ENCODE peak calls at places on chromosomes 11 and 22, in seven cellular contexts. One of them, this sample, is unnamed.

GRCh38 chr11:11148104-11148509 is 204.9 kb downstream of the CSNK2A3 start:
- DNase-seq in H1: peak; percentile 73
- DNase-seq in SK-N-SH: no peak
- DNase-seq in HCT116: no peak
- DNase-seq in GM12878: no peak
- DNase-seq in K562: no peak
- DNase-seq in HepG2: no peak
- DNase-seq in this sample: peak; percentile 86

GRCh38 chr11:15697437-15698236 is 582.9 kb downstream of the INSC start:
- DNase-seq in SK-N-SH: no peak
- DNase-seq in H1: no peak
- DNase-seq in HCT116: no peak
- DNase-seq in K562: no peak
- DNase-seq in GM12878: no peak
- DNase-seq in HepG2: no peak
- DNase-seq in this sample: no peak

GRCh38 chr11:120900642-120901041 is 123.3 kb upstream of the TBCEL start:
- DNase-seq in SK-N-SH: peak; percentile 44
- DNase-seq in K562: no peak
- DNase-seq in H1: no peak
- DNase-seq in HepG2: no peak
- DNase-seq in HCT116: no peak
- DNase-seq in GM12878: no peak
- DNase-seq in this sample: no peak

GRCh38 chr22:42078469-42079318 is 806 bp upstream of the SMDT1 start:
- DNase-seq in K562: no peak
- DNase-seq in HepG2: no peak
- DNase-seq in HCT116: no peak
- DNase-seq in GM12878: no peak
- DNase-seq in H1: no peak
- DNase-seq in SK-N-SH: no peak
- DNase-seq in this sample: no peak

GRCh38 chr22:39103431-39103830 is 6.4 kb downstream of the APOBEC3H start:
- DNase-seq in GM12878: no peak
- DNase-seq in SK-N-SH: no peak
- DNase-seq in HCT116: no peak
- DNase-seq in HepG2: no peak
- DNase-seq in H1: no peak
- DNase-seq in K562: no peak
- DNase-seq in this sample: no peak

GRCh38 chr22:50711446-50712340 is 26.3 kb upstream of the ACR start:
- DNase-seq in H1: no peak
- DNase-seq in SK-N-SH: no peak
- DNase-seq in HCT116: no peak
- DNase-seq in GM12878: no peak
- DNase-seq in K562: no peak
- DNase-seq in HepG2: no peak
- DNase-seq in this sample: no peak

GRCh38 chr11:78350101-78350645 is 67.4 kb downstream of the GAB2 start:
- DNase-seq in H1: no peak
- DNase-seq in HCT116: no peak
- DNase-seq in HepG2: no peak
- DNase-seq in SK-N-SH: no peak
- DNase-seq in K562: no peak
- DNase-seq in GM12878: peak; percentile 25
- DNase-seq in this sample: no peak

GRCh38 chr11:27963370-27963769 is 144.6 kb downstream of the KIF18A start:
- DNase-seq in HCT116: no peak
- DNase-seq in H1: no peak
- DNase-seq in GM12878: no peak
- DNase-seq in SK-N-SH: no peak
- DNase-seq in HepG2: no peak
- DNase-seq in K562: no peak
- DNase-seq in this sample: no peak

GRCh38 chr22:36546092-36546804 is 17.3 kb upstream of the EIF3D start:
- DNase-seq in HepG2: peak; percentile 48
- DNase-seq in HCT116: peak; percentile 73
- DNase-seq in H1: peak; percentile 51
- DNase-seq in SK-N-SH: peak; percentile 86
- DNase-seq in GM12878: no peak
- DNase-seq in K562: peak; percentile 77
- DNase-seq in this sample: peak; percentile 26

GRCh38 chr22:24763872-24764485 is 10.5 kb downstream of the PIWIL3 start:
- DNase-seq in HCT116: no peak
- DNase-seq in SK-N-SH: no peak
- DNase-seq in HepG2: no peak
- DNase-seq in H1: no peak
- DNase-seq in K562: no peak
- DNase-seq in GM12878: no peak
- DNase-seq in this sample: no peak

GRCh38 chr11:123069878-123070821 is 8.2 kb upstream of the HSPA8 start:
- DNase-seq in K562: no peak
- DNase-seq in HCT116: no peak
- DNase-seq in H1: no peak
- DNase-seq in SK-N-SH: no peak
- DNase-seq in HepG2: no peak
- DNase-seq in GM12878: no peak
- DNase-seq in this sample: no peak

GRCh38 chr11:120304526-120304925 is 20.6 kb upstream of the TLCD5 start:
- DNase-seq in SK-N-SH: no peak
- DNase-seq in H1: no peak
- DNase-seq in HepG2: no peak
- DNase-seq in GM12878: no peak
- DNase-seq in K562: no peak
- DNase-seq in HCT116: peak; percentile 34
- DNase-seq in this sample: peak; percentile 60

GRCh38 chr22:29121124-29121523 is 48.3 kb downstream of the KREMEN1 start:
- DNase-seq in K562: no peak
- DNase-seq in HCT116: no peak
- DNase-seq in SK-N-SH: no peak
- DNase-seq in GM12878: no peak
- DNase-seq in H1: no peak
- DNase-seq in HepG2: no peak
- DNase-seq in this sample: peak; percentile 5

GRCh38 chr11:1123970-1124369 is 33.8 kb upstream of the MUC5AC start:
- DNase-seq in H1: no peak
- DNase-seq in GM12878: no peak
- DNase-seq in HCT116: no peak
- DNase-seq in HepG2: no peak
- DNase-seq in SK-N-SH: no peak
- DNase-seq in K562: no peak
- DNase-seq in this sample: no peak

GRCh38 chr11:1121343-1122331 is 36.1 kb upstream of the MUC5AC start:
- DNase-seq in HepG2: no peak
- DNase-seq in GM12878: no peak
- DNase-seq in K562: no peak
- DNase-seq in H1: no peak
- DNase-seq in SK-N-SH: peak; percentile 34
- DNase-seq in HCT116: no peak
- DNase-seq in this sample: no peak

GRCh38 chr11:1119282-1120146 is 38.2 kb upstream of the MUC5AC start:
- DNase-seq in HepG2: no peak
- DNase-seq in K562: no peak
- DNase-seq in GM12878: no peak
- DNase-seq in H1: no peak
- DNase-seq in SK-N-SH: peak; percentile 22
- DNase-seq in HCT116: no peak
- DNase-seq in this sample: no peak

GRCh38 chr11:1120532-1121342 is 37.0 kb upstream of the MUC5AC start:
- DNase-seq in SK-N-SH: peak; percentile 23
- DNase-seq in HepG2: no peak
- DNase-seq in GM12878: no peak
- DNase-seq in H1: no peak
- DNase-seq in HCT116: no peak
- DNase-seq in K562: no peak
- DNase-seq in this sample: no peak

DNA sequence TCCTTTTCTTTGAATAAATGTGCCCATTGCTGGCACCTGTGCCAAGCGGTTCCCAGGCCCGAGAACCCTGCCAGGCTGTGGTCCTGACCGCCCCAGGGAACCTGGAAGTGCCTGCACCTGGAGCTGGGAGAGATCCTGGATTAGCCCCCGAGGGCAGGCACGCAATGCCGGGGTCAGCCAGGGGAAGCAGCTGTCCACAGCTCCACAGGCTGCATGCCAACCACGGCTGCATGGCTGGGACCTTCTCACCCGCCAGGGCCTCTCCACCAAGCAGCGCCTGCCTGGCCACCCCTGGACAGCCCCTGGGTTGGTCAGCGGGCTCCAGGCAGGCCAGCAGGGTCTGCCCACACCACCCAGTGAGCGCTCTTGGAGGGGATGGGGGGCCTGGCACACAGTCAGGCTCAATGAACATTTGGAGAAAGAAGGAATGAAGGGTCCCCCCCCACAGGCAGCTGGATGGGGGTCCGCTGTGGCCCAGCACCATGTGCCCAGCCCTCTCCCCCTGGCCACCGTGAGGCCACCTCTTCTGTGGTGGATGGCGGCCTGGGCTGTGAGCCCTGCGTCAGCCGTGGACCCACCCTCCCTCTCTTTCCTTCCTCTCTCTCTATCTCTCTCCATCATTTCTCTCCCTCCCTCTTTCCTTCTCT is 35.3 kb upstream of the MUC5AC start:
- DNase-seq in K562: no peak
- DNase-seq in H1: no peak
- DNase-seq in HepG2: no peak
- DNase-seq in SK-N-SH: peak; percentile 38
- DNase-seq in GM12878: no peak
- DNase-seq in HCT116: no peak
- DNase-seq in this sample: no peak
- TF ChIP-seq JUND in K562: no peak
- TF ChIP-seq JUND in H1: no peak
- TF ChIP-seq JUND in HepG2: no peak
- TF ChIP-seq JUND in SK-N-SH: no peak
- TF ChIP-seq JUND in GM12878: no peak
- TF ChIP-seq JUND in HCT116: no peak
- TF ChIP-seq JUND in this sample: no peak

GRCh38 chr22:31346733-31347250 is 646 bp upstream of the PATZ1 start:
- DNase-seq in K562: peak; percentile 53
- DNase-seq in SK-N-SH: peak; percentile 83
- DNase-seq in HCT116: no peak
- DNase-seq in GM12878: no peak
- DNase-seq in HepG2: peak; percentile 68
- DNase-seq in H1: no peak
- DNase-seq in this sample: peak; percentile 87

GRCh38 chr22:31346255-31346732 is at the start of gene PATZ1:
- DNase-seq in H1: peak; percentile 61
- DNase-seq in SK-N-SH: peak; percentile 94
- DNase-seq in K562: peak; percentile 68
- DNase-seq in GM12878: no peak
- DNase-seq in HCT116: peak; percentile 51
- DNase-seq in HepG2: peak; percentile 91
- DNase-seq in this sample: peak; percentile 89

GRCh38 chr22:31348766-31349165 is 2.6 kb upstream of the PATZ1 start:
- DNase-seq in H1: no peak
- DNase-seq in HepG2: no peak
- DNase-seq in K562: no peak
- DNase-seq in GM12878: no peak
- DNase-seq in HCT116: no peak
- DNase-seq in SK-N-SH: no peak
- DNase-seq in this sample: no peak

GRCh38 chr22:31345331-31346254 is 553 bp downstream of the PATZ1 start:
- DNase-seq in HepG2: peak; percentile 70
- DNase-seq in GM12878: peak; percentile 39
- DNase-seq in HCT116: peak; percentile 68
- DNase-seq in SK-N-SH: peak; percentile 98
- DNase-seq in H1: peak; percentile 53
- DNase-seq in K562: peak; percentile 92
- DNase-seq in this sample: peak; percentile 90

GRCh38 chr22:31347251-31348008 is 1.3 kb upstream of the PATZ1 start:
- DNase-seq in K562: no peak
- DNase-seq in GM12878: no peak
- DNase-seq in H1: no peak
- DNase-seq in HCT116: peak; percentile 50
- DNase-seq in SK-N-SH: peak; percentile 73
- DNase-seq in HepG2: peak; percentile 64
- DNase-seq in this sample: peak; percentile 33
- TF ChIP-seq JUND in K562: no peak
- TF ChIP-seq JUND in GM12878: no peak
- TF ChIP-seq JUND in H1: no peak
- TF ChIP-seq JUND in HCT116: no peak
- TF ChIP-seq JUND in SK-N-SH: no peak
- TF ChIP-seq JUND in HepG2: no peak
- TF ChIP-seq JUND in this sample: no peak

GRCh38 chr11:64391839-64392238 is 32.9 kb downstream of the RPS6KA4 start:
- DNase-seq in K562: no peak
- DNase-seq in HepG2: no peak
- DNase-seq in H1: no peak
- DNase-seq in SK-N-SH: no peak
- DNase-seq in GM12878: no peak
- DNase-seq in HCT116: no peak
- DNase-seq in this sample: no peak

GRCh38 chr11:64400667-64401066 is 41.7 kb downstream of the RPS6KA4 start:
- DNase-seq in HepG2: no peak
- DNase-seq in GM12878: no peak
- DNase-seq in H1: no peak
- DNase-seq in K562: no peak
- DNase-seq in SK-N-SH: no peak
- DNase-seq in HCT116: no peak
- DNase-seq in this sample: peak; percentile 31

GRCh38 chr11:64395545-64396078 is 36.6 kb downstream of the RPS6KA4 start:
- DNase-seq in HCT116: no peak
- DNase-seq in H1: no peak
- DNase-seq in SK-N-SH: no peak
- DNase-seq in K562: no peak
- DNase-seq in HepG2: no peak
- DNase-seq in GM12878: no peak
- DNase-seq in this sample: no peak

GRCh38 chr11:64400096-64400495 is 41.1 kb downstream of the RPS6KA4 start:
- DNase-seq in H1: no peak
- DNase-seq in HepG2: no peak
- DNase-seq in HCT116: no peak
- DNase-seq in K562: peak; percentile 50
- DNase-seq in SK-N-SH: no peak
- DNase-seq in GM12878: no peak
- DNase-seq in this sample: no peak

DNA sequence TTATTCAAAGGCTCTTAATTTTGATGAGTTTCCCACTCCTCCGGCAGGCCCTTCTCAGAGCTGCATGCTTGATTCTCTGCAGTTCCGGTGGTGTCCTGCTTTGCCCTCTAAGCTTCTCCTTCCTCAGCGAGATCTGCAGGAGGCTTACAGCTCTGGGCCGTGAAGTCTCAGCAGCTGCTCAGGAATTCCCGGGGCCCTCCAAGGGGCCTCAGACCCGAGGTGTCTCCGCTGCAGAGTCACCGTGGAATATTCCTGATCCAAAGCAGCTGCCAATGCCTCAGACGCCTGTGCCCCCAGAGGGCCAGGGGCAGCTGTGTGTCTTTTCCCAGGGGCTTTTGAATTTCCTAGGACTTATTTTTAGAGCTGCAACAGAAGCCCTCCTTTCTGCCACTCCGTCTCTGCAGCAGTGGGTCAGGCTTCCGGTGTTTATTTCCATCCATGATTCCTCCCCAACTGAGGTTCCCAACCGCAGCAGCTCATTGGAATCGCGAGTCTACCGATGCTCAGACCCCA is 37.2 kb downstream of the RPS6KA4 start:
- DNase-seq in GM12878: no peak
- DNase-seq in K562: no peak
- DNase-seq in HepG2: no peak
- DNase-seq in SK-N-SH: no peak
- DNase-seq in HCT116: no peak
- DNase-seq in H1: no peak
- DNase-seq in this sample: no peak
- TF ChIP-seq JUND in GM12878: no peak
- TF ChIP-seq JUND in K562: no peak
- TF ChIP-seq JUND in HepG2: no peak
- TF ChIP-seq JUND in SK-N-SH: no peak
- TF ChIP-seq JUND in HCT116: no peak
- TF ChIP-seq JUND in H1: no peak
- TF ChIP-seq JUND in this sample: no peak

GRCh38 chr11:61091373-61092279 is 10.7 kb upstream of the CD5 start:
- DNase-seq in K562: peak; percentile 36
- DNase-seq in HCT116: no peak
- DNase-seq in GM12878: no peak
- DNase-seq in H1: no peak
- DNase-seq in SK-N-SH: no peak
- DNase-seq in HepG2: no peak
- DNase-seq in this sample: no peak
- TF ChIP-seq JUND in K562: no peak
- TF ChIP-seq JUND in HCT116: no peak
- TF ChIP-seq JUND in GM12878: no peak
- TF ChIP-seq JUND in H1: no peak
- TF ChIP-seq JUND in SK-N-SH: no peak
- TF ChIP-seq JUND in HepG2: no peak
- TF ChIP-seq JUND in this sample: no peak